ENCODE peak calls at places on chromosomes 16 and 17, in eight cellular contexts. One of them, this sample, is unnamed.
A peak's percentile ranks its signal among the peaks of the same experiment; 100 is the strongest.

GRCh38 chr17:42883802-42884553 is 16.6 kb upstream of the G6PC1 start:
- DNase-seq in trophoblast cell: peak; percentile 54
- DNase-seq in fibroblast of lung: no peak
- DNase-seq in PC-3: peak; percentile 33
- DNase-seq in DND-41: no peak
- DNase-seq in HCT116: no peak
- DNase-seq in mammary epithelial cell: peak; percentile 35
- DNase-seq in neuronal stem cell: no peak
- DNase-seq in this sample: peak; percentile 46

GRCh38 chr16:2857451-2858244 is at the start of gene PRSS22:
- DNase-seq in trophoblast cell: peak; percentile 97
- DNase-seq in fibroblast of lung: no peak
- DNase-seq in PC-3: peak; percentile 66
- DNase-seq in DND-41: no peak
- DNase-seq in HCT116: no peak
- DNase-seq in mammary epithelial cell: peak; percentile 72
- DNase-seq in neuronal stem cell: no peak
- DNase-seq in this sample: peak; percentile 45

GRCh38 chr17:18960803-18961511 is 9.0 kb downstream of the SLC5A10 start:
- DNase-seq in trophoblast cell: peak; percentile 73
- DNase-seq in fibroblast of lung: peak; percentile 32
- DNase-seq in PC-3: peak; percentile 82
- DNase-seq in DND-41: peak; percentile 63
- DNase-seq in HCT116: no peak
- DNase-seq in mammary epithelial cell: peak; percentile 35
- DNase-seq in neuronal stem cell: peak; percentile 79
- DNase-seq in this sample: peak; percentile 92

GRCh38 chr17:29390856-29391631 is 881 bp downstream of the TAOK1 start:
- DNase-seq in trophoblast cell: no peak
- DNase-seq in fibroblast of lung: peak; percentile 28
- DNase-seq in PC-3: no peak
- DNase-seq in DND-41: peak; percentile 31
- DNase-seq in HCT116: no peak
- DNase-seq in mammary epithelial cell: peak; percentile 32
- DNase-seq in neuronal stem cell: no peak
- DNase-seq in this sample: peak; percentile 55

GRCh38 chr17:69454051-69454450 is 39.6 kb downstream of the MAP2K6 start:
- DNase-seq in trophoblast cell: no peak
- DNase-seq in fibroblast of lung: no peak
- DNase-seq in PC-3: no peak
- DNase-seq in DND-41: no peak
- DNase-seq in HCT116: no peak
- DNase-seq in mammary epithelial cell: no peak
- DNase-seq in neuronal stem cell: no peak
- DNase-seq in this sample: no peak

GRCh38 chr17:33594000-33594399 is 300.9 kb upstream of the ASIC2 start:
- DNase-seq in trophoblast cell: no peak
- DNase-seq in fibroblast of lung: no peak
- DNase-seq in PC-3: no peak
- DNase-seq in DND-41: no peak
- DNase-seq in HCT116: no peak
- DNase-seq in mammary epithelial cell: no peak
- DNase-seq in neuronal stem cell: no peak
- DNase-seq in this sample: peak; percentile 44

GRCh38 chr17:64783556-64784352 is 121.6 kb upstream of the SMURF2 start:
- DNase-seq in trophoblast cell: no peak
- DNase-seq in fibroblast of lung: no peak
- DNase-seq in PC-3: no peak
- DNase-seq in DND-41: no peak
- DNase-seq in HCT116: no peak
- DNase-seq in mammary epithelial cell: no peak
- DNase-seq in neuronal stem cell: no peak
- DNase-seq in this sample: no peak

GRCh38 chr16:75621170-75621477 is 2.0 kb downstream of the ADAT1 start:
- DNase-seq in trophoblast cell: no peak
- DNase-seq in fibroblast of lung: peak; percentile 22
- DNase-seq in PC-3: peak; percentile 39
- DNase-seq in DND-41: no peak
- DNase-seq in HCT116: no peak
- DNase-seq in mammary epithelial cell: peak; percentile 12
- DNase-seq in neuronal stem cell: no peak
- DNase-seq in this sample: peak; percentile 56

GRCh38 chr17:73042225-73042624 is 50.3 kb downstream of the SLC39A11 start:
- DNase-seq in trophoblast cell: no peak
- DNase-seq in fibroblast of lung: no peak
- DNase-seq in PC-3: no peak
- DNase-seq in DND-41: no peak
- DNase-seq in HCT116: no peak
- DNase-seq in mammary epithelial cell: no peak
- DNase-seq in neuronal stem cell: no peak
- DNase-seq in this sample: no peak

GRCh38 chr16:81798311-81799137 is 19.4 kb downstream of the PLCG2 start:
- DNase-seq in trophoblast cell: no peak
- DNase-seq in fibroblast of lung: no peak
- DNase-seq in PC-3: no peak
- DNase-seq in DND-41: peak; percentile 63
- DNase-seq in HCT116: no peak
- DNase-seq in mammary epithelial cell: no peak
- DNase-seq in neuronal stem cell: no peak
- DNase-seq in this sample: peak; percentile 61

GRCh38 chr17:7843536-7844291 is 9.7 kb downstream of the KDM6B start:
- DNase-seq in trophoblast cell: peak; percentile 87
- DNase-seq in fibroblast of lung: peak; percentile 88
- DNase-seq in PC-3: peak; percentile 72
- DNase-seq in DND-41: peak; percentile 86
- DNase-seq in HCT116: no peak
- DNase-seq in mammary epithelial cell: peak; percentile 87
- DNase-seq in neuronal stem cell: peak; percentile 86
- DNase-seq in this sample: peak; percentile 96

GRCh38 chr16:58515871-58516767 is 802 bp downstream of the SETD6 start:
- DNase-seq in trophoblast cell: peak; percentile 13
- DNase-seq in fibroblast of lung: no peak
- DNase-seq in PC-3: peak; percentile 69
- DNase-seq in DND-41: no peak
- DNase-seq in HCT116: no peak
- DNase-seq in mammary epithelial cell: peak; percentile 61
- DNase-seq in neuronal stem cell: no peak
- DNase-seq in this sample: no peak

GRCh38 chr16:87702325-87702811 is 63.4 kb downstream of the KLHDC4 start:
- DNase-seq in trophoblast cell: no peak
- DNase-seq in fibroblast of lung: no peak
- DNase-seq in PC-3: no peak
- DNase-seq in DND-41: no peak
- DNase-seq in HCT116: no peak
- DNase-seq in mammary epithelial cell: no peak
- DNase-seq in neuronal stem cell: no peak
- DNase-seq in this sample: peak; percentile 88

GRCh38 chr17:64024781-64025731 is 4.6 kb upstream of the ICAM2 start:
- DNase-seq in trophoblast cell: peak; percentile 52
- DNase-seq in fibroblast of lung: peak; percentile 28
- DNase-seq in PC-3: peak; percentile 43
- DNase-seq in DND-41: no peak
- DNase-seq in HCT116: no peak
- DNase-seq in mammary epithelial cell: no peak
- DNase-seq in neuronal stem cell: no peak
- DNase-seq in this sample: no peak

GRCh38 chr16:1197237-1197866 is 27.7 kb downstream of the TPSG1 start:
- DNase-seq in trophoblast cell: no peak
- DNase-seq in fibroblast of lung: no peak
- DNase-seq in PC-3: no peak
- DNase-seq in DND-41: no peak
- DNase-seq in HCT116: no peak
- DNase-seq in mammary epithelial cell: no peak
- DNase-seq in neuronal stem cell: no peak
- DNase-seq in this sample: no peak

GRCh38 chr16:58591083-58591482 is 38.5 kb downstream of the CNOT1 start:
- DNase-seq in trophoblast cell: no peak
- DNase-seq in fibroblast of lung: no peak
- DNase-seq in PC-3: no peak
- DNase-seq in DND-41: no peak
- DNase-seq in HCT116: no peak
- DNase-seq in mammary epithelial cell: no peak
- DNase-seq in neuronal stem cell: no peak
- DNase-seq in this sample: no peak

DNA sequence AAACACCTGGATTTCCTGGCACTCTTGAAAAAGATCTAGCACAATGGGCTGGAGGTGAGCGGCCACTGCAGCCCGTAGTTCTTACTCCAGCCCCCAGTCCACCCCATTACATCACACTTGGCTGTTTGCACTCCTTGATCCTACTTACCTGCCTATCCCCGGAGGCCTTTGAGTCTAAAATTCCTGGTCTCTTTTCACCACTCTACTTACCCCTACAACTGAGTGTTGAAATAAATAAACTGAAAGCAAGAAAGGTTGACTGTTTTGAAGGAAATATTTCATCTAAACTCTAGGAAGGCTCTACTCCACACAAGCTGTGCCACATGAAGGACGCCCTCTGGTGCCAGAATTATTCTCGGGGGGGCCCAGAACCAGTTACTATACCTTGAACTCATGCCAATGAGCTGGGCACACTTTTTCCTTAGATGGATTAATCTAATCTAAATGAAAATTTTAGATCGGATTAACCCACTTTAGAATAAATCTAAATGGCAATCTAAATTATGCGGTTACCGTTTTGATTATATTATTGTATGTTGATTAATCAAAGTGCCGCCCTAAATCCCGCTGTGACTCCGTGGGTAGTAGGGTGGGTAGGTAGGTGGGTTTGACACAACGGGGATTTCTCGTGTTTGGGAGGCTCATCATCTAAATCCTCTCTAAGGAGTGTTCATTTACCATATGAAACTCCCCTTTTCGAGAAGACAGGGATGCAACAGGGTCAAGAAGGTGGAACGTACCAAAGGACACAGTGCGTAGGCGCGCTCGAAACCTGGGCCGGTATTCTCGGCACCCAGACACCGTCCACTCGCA is 651 bp upstream of the EIF1 start:
- DNase-seq in trophoblast cell: no peak
- DNase-seq in fibroblast of lung: no peak
- DNase-seq in PC-3: peak; percentile 46
- DNase-seq in DND-41: peak; percentile 66
- DNase-seq in HCT116: no peak
- DNase-seq in mammary epithelial cell: peak; percentile 66
- DNase-seq in neuronal stem cell: no peak
- DNase-seq in this sample: peak; percentile 81
- H2AFZ ChIP-seq in trophoblast cell: peak overlapping the region; percentile 20
- H2AFZ ChIP-seq in fibroblast of lung: peak overlapping the region; percentile 82
- H2AFZ ChIP-seq in PC-3: peak overlapping the region; percentile 85
- H2AFZ ChIP-seq in DND-41: peak overlapping the region; percentile 85
- H2AFZ ChIP-seq in HCT116: peak overlapping the region; percentile 73
- H2AFZ ChIP-seq in mammary epithelial cell: peak overlapping the region; percentile 76
- H2AFZ ChIP-seq in neuronal stem cell: peak overlapping the region; percentile 85
- H2AFZ ChIP-seq in this sample: peak overlapping the region; percentile 77

GRCh38 chr17:59696682-59697277 is 10.4 kb downstream of the PTRH2 start:
- DNase-seq in trophoblast cell: no peak
- DNase-seq in fibroblast of lung: no peak
- DNase-seq in PC-3: no peak
- DNase-seq in DND-41: no peak
- DNase-seq in HCT116: no peak
- DNase-seq in mammary epithelial cell: no peak
- DNase-seq in neuronal stem cell: no peak
- DNase-seq in this sample: no peak
- H2AFZ ChIP-seq in trophoblast cell: no peak overlapping the region
- H2AFZ ChIP-seq in fibroblast of lung: no peak overlapping the region
- H2AFZ ChIP-seq in PC-3: no peak overlapping the region
- H2AFZ ChIP-seq in DND-41: no peak overlapping the region
- H2AFZ ChIP-seq in HCT116: no peak overlapping the region
- H2AFZ ChIP-seq in mammary epithelial cell: no peak overlapping the region
- H2AFZ ChIP-seq in neuronal stem cell: no peak overlapping the region
- H2AFZ ChIP-seq in this sample: no peak overlapping the region

GRCh38 chr17:78818152-78818846 is 22.3 kb downstream of the USP36 start:
- DNase-seq in trophoblast cell: no peak
- DNase-seq in fibroblast of lung: no peak
- DNase-seq in PC-3: no peak
- DNase-seq in DND-41: no peak
- DNase-seq in HCT116: no peak
- DNase-seq in mammary epithelial cell: no peak
- DNase-seq in neuronal stem cell: no peak
- DNase-seq in this sample: no peak

GRCh38 chr17:78820841-78821240 is 19.8 kb downstream of the USP36 start:
- DNase-seq in trophoblast cell: no peak
- DNase-seq in fibroblast of lung: no peak
- DNase-seq in PC-3: no peak
- DNase-seq in DND-41: no peak
- DNase-seq in HCT116: no peak
- DNase-seq in mammary epithelial cell: no peak
- DNase-seq in neuronal stem cell: no peak
- DNase-seq in this sample: no peak

GRCh38 chr17:78820122-78820792 is 20.4 kb downstream of the USP36 start:
- DNase-seq in trophoblast cell: no peak
- DNase-seq in fibroblast of lung: no peak
- DNase-seq in PC-3: no peak
- DNase-seq in DND-41: no peak
- DNase-seq in HCT116: no peak
- DNase-seq in mammary epithelial cell: no peak
- DNase-seq in neuronal stem cell: no peak
- DNase-seq in this sample: no peak

GRCh38 chr17:78818932-78819331 is 21.7 kb downstream of the USP36 start:
- DNase-seq in trophoblast cell: no peak
- DNase-seq in fibroblast of lung: no peak
- DNase-seq in PC-3: no peak
- DNase-seq in DND-41: peak; percentile 56
- DNase-seq in HCT116: no peak
- DNase-seq in mammary epithelial cell: no peak
- DNase-seq in neuronal stem cell: no peak
- DNase-seq in this sample: no peak

DNA sequence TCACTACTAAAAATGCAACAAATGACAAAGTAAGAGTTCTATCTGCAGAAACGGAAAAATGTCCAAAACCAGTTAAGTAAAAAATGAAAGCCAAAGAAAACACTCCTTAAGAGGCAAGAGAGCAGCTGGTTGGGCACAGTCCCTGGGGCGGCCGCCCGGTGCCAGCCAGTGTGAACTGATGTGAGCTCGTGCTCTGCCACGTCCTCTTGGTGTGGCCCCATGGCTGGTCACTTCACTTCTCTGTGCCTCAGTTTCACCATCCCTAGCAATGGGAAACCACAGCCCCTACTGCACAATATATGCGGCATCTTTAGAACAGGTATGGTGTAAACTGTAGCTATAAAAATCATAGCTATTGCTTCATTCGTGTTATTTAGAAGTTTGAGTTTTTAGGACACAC is 21.2 kb downstream of the USP36 start:
- DNase-seq in trophoblast cell: no peak
- DNase-seq in fibroblast of lung: no peak
- DNase-seq in PC-3: no peak
- DNase-seq in DND-41: no peak
- DNase-seq in HCT116: no peak
- DNase-seq in mammary epithelial cell: no peak
- DNase-seq in neuronal stem cell: no peak
- DNase-seq in this sample: no peak
- H2AFZ ChIP-seq in trophoblast cell: no peak overlapping the region
- H2AFZ ChIP-seq in fibroblast of lung: no peak overlapping the region
- H2AFZ ChIP-seq in PC-3: no peak overlapping the region
- H2AFZ ChIP-seq in DND-41: no peak overlapping the region
- H2AFZ ChIP-seq in HCT116: no peak overlapping the region
- H2AFZ ChIP-seq in mammary epithelial cell: no peak overlapping the region
- H2AFZ ChIP-seq in neuronal stem cell: no peak overlapping the region
- H2AFZ ChIP-seq in this sample: no peak overlapping the region

DNA sequence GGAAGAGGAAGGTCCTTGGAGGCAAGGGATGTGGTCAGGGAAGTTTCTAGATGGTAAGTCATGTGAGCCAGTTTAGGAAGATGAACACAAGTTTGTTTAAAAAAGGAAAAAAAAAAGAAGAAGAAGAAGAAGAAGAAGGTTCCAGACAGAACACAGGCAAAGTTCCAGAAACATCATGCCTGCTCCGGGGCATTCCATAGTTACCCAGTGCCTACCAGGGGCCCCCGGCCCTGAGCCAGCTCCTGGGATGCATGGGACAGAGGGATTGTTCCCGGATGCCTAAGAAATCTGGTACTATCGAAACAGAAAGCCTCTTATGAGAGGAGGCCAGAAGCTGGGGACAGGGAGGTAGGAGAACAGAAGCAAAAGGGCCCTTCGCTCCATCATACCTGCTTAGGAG is 21.3 kb downstream of the CACNG4 start:
- DNase-seq in trophoblast cell: no peak
- DNase-seq in fibroblast of lung: no peak
- DNase-seq in PC-3: no peak
- DNase-seq in DND-41: no peak
- DNase-seq in HCT116: no peak
- DNase-seq in mammary epithelial cell: no peak
- DNase-seq in neuronal stem cell: no peak
- DNase-seq in this sample: no peak
- H2AFZ ChIP-seq in trophoblast cell: no peak overlapping the region
- H2AFZ ChIP-seq in fibroblast of lung: no peak overlapping the region
- H2AFZ ChIP-seq in PC-3: no peak overlapping the region
- H2AFZ ChIP-seq in DND-41: no peak overlapping the region
- H2AFZ ChIP-seq in HCT116: no peak overlapping the region
- H2AFZ ChIP-seq in mammary epithelial cell: no peak overlapping the region
- H2AFZ ChIP-seq in neuronal stem cell: no peak overlapping the region
- H2AFZ ChIP-seq in this sample: no peak overlapping the region